ENCODE peak calls at places on chromosomes 6 and 20, in seven cellular contexts. B is transverse colon, O is left ventricle myocardium inferior, V is spleen, E is lower lobe of right lung, A is GM13977, G is heart right ventricle. H is an unnamed sample.

GRCh38 chr6:26330835-26331808 is 33.9 kb upstream of the BTN3A2 start:
- DNase-seq in B (no peak), O (no peak), V (no peak), E (no peak), A (no peak), G (no peak), H (peak; percentile 57)

GRCh38 chr6:146981981-146982380 is 222.2 kb upstream of the STXBP5 start:
- DNase-seq in B (no peak), O (no peak), V (no peak), E (no peak), A (no peak), G (no peak), H (no peak)

GRCh38 chr20:48995599-48995998 is 50.5 kb upstream of the CSE1L start:
- DNase-seq in B (no peak), O (no peak), V (no peak), E (no peak), A (no peak), G (no peak), H (no peak)

GRCh38 chr6:164410017-164410416 is 899.4 kb downstream of the C6orf118 start:
- DNase-seq in B (no peak), O (no peak), V (no peak), E (no peak), A (no peak), G (no peak), H (no peak)

GRCh38 chr6:139308936-139309603 is 17.3 kb upstream of the TXLNB start:
- DNase-seq in B (peak; percentile 30), O (no peak), V (no peak), E (no peak), A (no peak), G (peak; percentile 23), H (no peak)

GRCh38 chr6:161152527-161152862 is 121.4 kb downstream of the AGPAT4 start:
- DNase-seq in B (no peak), O (no peak), V (no peak), E (no peak), A (no peak), G (no peak), H (no peak)

GRCh38 chr6:21769405-21769851 is 175.9 kb downstream of the SOX4 start:
- DNase-seq in B (no peak), O (no peak), V (no peak), E (no peak), A (no peak), G (peak; percentile 61), H (no peak)

GRCh38 chr20:39112196-39112743 is 150.1 kb downstream of the DHX35 start:
- DNase-seq in B (peak; percentile 19), O (no peak), V (no peak), E (no peak), A (peak; percentile 80), G (peak; percentile 40), H (peak; percentile 77)

GRCh38 chr6:5333653-5334052 is 72.3 kb downstream of the FARS2 start:
- DNase-seq in B (no peak), O (no peak), V (no peak), E (no peak), A (no peak), G (no peak), H (no peak)

GRCh38 chr20:44692932-44693476 is 22.2 kb upstream of the CCN5 start:
- DNase-seq in B (peak; percentile 22), O (peak; percentile 78), V (no peak), E (no peak), A (no peak), G (peak; percentile 73), H (no peak)

GRCh38 chr6:44117397-44118128 is 9.7 kb downstream of the MRPL14 start:
- DNase-seq in B (no peak), O (no peak), V (no peak), E (peak; percentile 62), A (no peak), G (no peak), H (no peak)

GRCh38 chr6:121994936-121995335 is 404.5 kb upstream of the HSF2 start:
- DNase-seq in B (no peak), O (no peak), V (no peak), E (no peak), A (no peak), G (no peak), H (no peak)

GRCh38 chr6:99739526-99739925 is 132.9 kb downstream of the PRDM13 start:
- DNase-seq in B (no peak), O (peak; percentile 28), V (no peak), E (no peak), A (no peak), G (peak; percentile 6), H (no peak)

GRCh38 chr6:90197854-90198496 is 98.7 kb downstream of the BACH2 start:
- DNase-seq in B (no peak), O (no peak), V (no peak), E (peak; percentile 60), A (no peak), G (no peak), H (no peak)

GRCh38 chr6:41399424-41399823 is 64.0 kb downstream of the NCR2 start:
- DNase-seq in B (no peak), O (no peak), V (no peak), E (no peak), A (no peak), G (no peak), H (no peak)

GRCh38 chr6:37830225-37830624 is 10.7 kb downstream of the ZFAND3 start:
- DNase-seq in B (no peak), O (no peak), V (no peak), E (no peak), A (peak; percentile 26), G (no peak), H (no peak)

GRCh38 chr20:53842301-53843099 is 227.9 kb downstream of the BCAS1 start:
- DNase-seq in B (no peak), O (no peak), V (no peak), E (no peak), A (no peak), G (no peak), H (no peak)

GRCh38 chr20:17622086-17622850 is 52.4 kb downstream of the DSTN start:
- DNase-seq in B (peak; percentile 3), O (peak; percentile 9), V (peak; percentile 55), E (peak; percentile 26), A (peak; percentile 10), G (no peak), H (no peak)

GRCh38 chr6:134347916-134348805 is 30.2 kb upstream of the SGK1 start:
- DNase-seq in B (no peak), O (peak; percentile 23), V (no peak), E (no peak), A (no peak), G (peak; percentile 20), H (no peak)

GRCh38 chr6:3887150-3887700 is 38.1 kb downstream of the FAM50B start:
- DNase-seq in B (no peak), O (no peak), V (no peak), E (no peak), A (peak; percentile 15), G (peak; percentile 29), H (peak; percentile 27)
- TF ChIP-seq CTCF in B (peak; percentile 36), O (peak; percentile 67), V (peak; percentile 49), E (peak; percentile 51), A (peak; percentile 30), G (peak; percentile 36), H (no peak)

DNA sequence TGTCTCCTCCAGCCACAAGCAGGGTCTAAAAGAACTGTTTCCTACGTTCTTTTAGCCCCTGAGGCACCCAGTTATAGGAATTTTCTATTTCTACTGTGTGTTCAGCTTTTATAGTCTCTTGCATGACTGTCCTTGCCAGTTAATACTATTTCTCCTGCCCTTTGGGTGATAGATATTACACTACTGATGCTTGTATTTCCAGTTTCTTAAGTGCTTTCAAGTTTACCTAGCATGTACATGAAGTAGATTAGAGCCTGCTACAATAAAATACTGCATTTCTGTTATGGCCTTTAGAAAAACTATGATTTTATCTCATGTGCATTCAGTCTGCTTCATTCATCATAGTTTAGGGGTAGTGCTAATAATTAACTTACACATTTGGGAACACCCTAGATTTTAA is 89.6 kb downstream of the FOXO3 start:
- DNase-seq in B (no peak), O (no peak), V (no peak), E (no peak), A (no peak), G (no peak), H (no peak)
- TF ChIP-seq CTCF in B (no peak), O (no peak), V (no peak), E (no peak), A (no peak), G (no peak), H (no peak)

GRCh38 chr20:50504231-50504823 is 5.9 kb upstream of the PTPN1 start:
- DNase-seq in B (no peak), O (no peak), V (no peak), E (no peak), A (no peak), G (no peak), H (no peak)
- TF ChIP-seq CTCF in B (no peak), O (peak; percentile 41), V (peak; percentile 36), E (no peak), A (peak; percentile 42), G (no peak), H (peak; percentile 41)

GRCh38 chr6:149026530-149026942 is 279.7 kb downstream of the UST start:
- DNase-seq in B (no peak), O (no peak), V (no peak), E (no peak), A (no peak), G (no peak), H (no peak)
- TF ChIP-seq CTCF in B (peak; percentile 29), O (peak; percentile 45), V (no peak), E (peak; percentile 40), A (peak; percentile 51), G (no peak), H (peak; percentile 39)

DNA sequence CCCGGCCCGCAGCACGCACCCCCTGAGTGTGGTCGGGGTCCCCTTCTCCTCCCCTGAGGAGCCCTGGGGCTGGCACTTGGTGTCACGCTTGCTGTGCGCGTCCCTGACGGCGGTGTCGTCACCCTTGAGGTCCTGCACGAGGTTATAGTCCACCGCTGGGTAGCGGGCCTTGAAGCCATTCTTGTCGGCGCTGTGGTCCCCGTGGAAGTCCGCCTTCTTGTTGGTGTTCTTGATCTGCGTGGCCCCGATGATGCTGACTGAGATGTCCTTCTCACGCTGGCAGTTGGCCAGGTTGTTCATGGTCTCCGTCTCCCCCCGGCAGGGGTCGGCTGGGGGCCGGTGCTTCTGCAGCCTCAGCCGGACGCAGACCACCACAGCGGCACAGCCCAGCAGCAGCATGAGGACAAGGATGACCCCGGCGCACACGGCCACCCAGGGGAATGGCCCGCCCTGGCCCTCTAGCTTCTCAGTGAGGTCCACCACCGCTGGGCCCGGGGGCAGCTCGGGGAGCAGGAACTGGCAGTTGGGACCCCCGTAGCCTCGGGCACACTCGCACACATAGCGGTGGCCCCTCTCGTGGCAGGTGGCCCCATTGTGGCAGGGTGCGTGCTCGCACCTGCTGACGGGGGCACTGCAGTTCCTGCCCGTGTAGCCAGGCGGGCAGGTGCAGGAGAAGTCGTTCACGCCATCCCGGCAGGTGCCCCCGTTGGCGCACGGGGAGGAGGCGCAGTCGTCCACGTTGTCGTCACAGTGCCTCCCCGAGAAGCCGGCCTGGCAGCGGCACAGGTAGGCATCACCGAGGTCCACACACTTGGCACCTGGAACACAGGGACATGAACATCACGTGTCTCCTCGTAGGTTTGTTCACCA is 7.4 kb downstream of the DLL1 start:
- DNase-seq in B (no peak), O (no peak), V (peak; percentile 76), E (no peak), A (no peak), G (no peak), H (no peak)
- TF ChIP-seq CTCF in B (no peak), O (no peak), V (no peak), E (no peak), A (no peak), G (no peak), H (no peak)